ENCODE peak calls at places on chromosomes 1 and 21, in nine cellular contexts. H is HCT116; C is GM13976; P is NCI-H1417 treated with DMSO at 0.1 percent for 48 hours; J is stimulated activated CD8-positive, alpha-beta memory T cell treated with anti-CD3 and anti-CD28 coated beads, Interleukin-2, amount 100 ng/mL, for 1 hour; Y is fibroblast of mammary gland; B is AG04450; S is NCI-H69; M is NCI-H524. Z is an unnamed sample.

GRCh38 chr1:185593271-185593670 is 140.9 kb upstream of the HMCN1 start:
- DNase-seq in S (no peak), M (no peak), P (no peak), J (no peak), Y (peak), C (no peak), H (no peak), B (no peak), Z (no peak)

GRCh38 chr21:25215698-25216384 is 391.4 kb downstream of the MRPL39 start:
- DNase-seq in S (no peak), B (no peak), Y (no peak), H (no peak), M (no peak), C (no peak), P (no peak), J (no peak), Z (no peak)

GRCh38 chr1:64474639-64475038 is 4.7 kb downstream of the CACHD1 start:
- DNase-seq in S (peak), P (no peak), C (no peak), J (no peak), M (peak), H (no peak), B (no peak), Y (no peak), Z (no peak)

GRCh38 chr1:30877205-30877912 is 31.2 kb downstream of the SDC3 start:
- DNase-seq in B (peak), Y (peak), H (no peak), J (no peak), C (no peak), S (no peak), M (no peak), P (no peak), Z (no peak)

GRCh38 chr1:217562229-217562878 is 68.5 kb downstream of the GPATCH2 start:
- DNase-seq in H (no peak), B (peak), P (no peak), S (no peak), C (no peak), Y (peak), J (no peak), M (no peak), Z (no peak)

GRCh38 chr1:200030791-200031190 is 3.3 kb downstream of the NR5A2 start:
- DNase-seq in C (no peak), B (no peak), P (no peak), J (no peak), Y (no peak), M (no peak), H (no peak), S (no peak), Z (no peak)

GRCh38 chr1:205440476-205441317 is 15.1 kb downstream of the BLACAT1 start:
- DNase-seq in M (no peak), J (peak), C (peak), H (peak), P (no peak), Y (peak), B (no peak), S (peak), Z (no peak)

GRCh38 chr1:19384113-19384512 is 72.0 kb downstream of the SLC66A1 start:
- DNase-seq in B (no peak), P (no peak), S (peak), M (no peak), Y (peak), J (no peak), C (no peak), H (no peak), Z (no peak)

GRCh38 chr1:9374748-9375345 is 82.2 kb downstream of the SPSB1 start:
- DNase-seq in B (no peak), H (no peak), J (no peak), M (peak), Y (peak), P (no peak), C (no peak), S (no peak), Z (no peak)

GRCh38 chr1:75014250-75014649 is 119.9 kb upstream of the LHX8 start:
- DNase-seq in J (no peak), B (no peak), H (no peak), P (no peak), M (no peak), C (no peak), Y (no peak), S (no peak), Z (no peak)

GRCh38 chr1:6208723-6209660 is 3.1 kb downstream of the RNF207 start:
- DNase-seq in P (no peak), M (no peak), Y (peak), B (no peak), C (peak), S (peak), H (no peak), J (no peak), Z (no peak)